ENCODE peak calls at places on chromosomes 3 and 15, in five cellular contexts. Q is fibroblast of mammary gland; H is Kasumi-1; W is CD8-positive, alpha-beta memory T cell; F is posterior vena cava. O is an unnamed sample.

GRCh38 chr3:151969026-151969658 is 95.7 kb downstream of the SUCNR1 start:
- DNase-seq in F (no peak), W (no peak), Q (peak), H (no peak), O (no peak)

GRCh38 chr3:112001516-112001915 is 2.8 kb downstream of the TAGLN3 start:
- DNase-seq in Q (no peak), F (no peak), H (no peak), W (no peak), O (no peak)

GRCh38 chr3:175020101-175020500 is 161.0 kb downstream of the NAALADL2 start:
- DNase-seq in H (no peak), F (no peak), Q (peak), W (no peak), O (no peak)

GRCh38 chr3:128076783-128077624 is 24.8 kb downstream of the SEC61A1 start:
- DNase-seq in F (peak), W (peak), H (peak), Q (no peak), O (no peak)

GRCh38 chr3:160953681-160954080 is 151.5 kb downstream of the B3GALNT1 start:
- DNase-seq in W (no peak), F (no peak), Q (no peak), H (no peak), O (no peak)

GRCh38 chr15:56298723-56299122 is 55.0 kb upstream of the RFX7 start:
- DNase-seq in W (no peak), F (no peak), Q (no peak), H (no peak), O (no peak)

GRCh38 chr3:186870421-186871201 is 28.1 kb downstream of the ADIPOQ start:
- DNase-seq in H (no peak), Q (no peak), W (no peak), F (no peak), O (no peak)

GRCh38 chr15:100863406-100864198 is 16.0 kb upstream of the ALDH1A3 start:
- DNase-seq in Q (peak), H (no peak), F (no peak), W (no peak), O (peak)

GRCh38 chr3:72488736-72489030 is 359.6 kb downstream of the SHQ1 start:
- DNase-seq in H (no peak), F (no peak), Q (peak), W (no peak), O (no peak)

GRCh38 chr15:100334456-100334855 is 7.3 kb downstream of the ADAMTS17 start:
- DNase-seq in Q (no peak), H (no peak), F (no peak), W (no peak), O (no peak)

GRCh38 chr3:49966233-49966942 is 26.4 kb downstream of the RBM6 start:
- DNase-seq in Q (peak), F (no peak), H (no peak), W (no peak), O (no peak)

GRCh38 chr3:172607305-172608121 is 84.3 kb upstream of the TNFSF10 start:
- DNase-seq in Q (peak), H (no peak), F (no peak), W (no peak), O (no peak)

GRCh38 chr3:52859686-52860423 is 25.0 kb upstream of the MUSTN1 start:
- DNase-seq in W (no peak), F (no peak), Q (no peak), H (no peak), O (no peak)

GRCh38 chr3:165919284-165919683 is 82.1 kb upstream of the BCHE start:
- DNase-seq in F (no peak), H (no peak), W (no peak), Q (no peak), O (no peak)

GRCh38 chr15:65373163-65373651 is 4.6 kb downstream of the IGDCC3 start:
- DNase-seq in F (peak), Q (no peak), H (no peak), W (no peak), O (no peak)

GRCh38 chr15:64004582-64004981 is 41.7 kb downstream of the DAPK2 start:
- DNase-seq in W (no peak), F (no peak), H (no peak), Q (peak), O (no peak)

GRCh38 chr15:20351448-20351961 is 190.1 kb downstream of the GOLGA6L6 start:
- DNase-seq in Q (no peak), H (no peak), F (peak), W (no peak), O (no peak)

GRCh38 chr15:58593870-58594269 is 155.6 kb downstream of the ADAM10 start:
- DNase-seq in H (no peak), W (no peak), F (no peak), Q (no peak), O (no peak)

GRCh38 chr3:125478321-125478720 is 41.7 kb downstream of the SNX4 start:
- DNase-seq in F (no peak), H (no peak), W (no peak), Q (peak), O (no peak)

GRCh38 chr15:70833897-70834765 is 19.8 kb downstream of the LARP6 start:
- DNase-seq in Q (peak), F (no peak), W (no peak), H (no peak), O (no peak)

GRCh38 chr3:127482216-127483004 is 108.1 kb downstream of the TPRA1 start:
- DNase-seq in H (no peak), W (no peak), F (no peak), Q (peak), O (no peak)

GRCh38 chr3:169811606-169812123 is 1.0 kb upstream of the LRRIQ4 start:
- DNase-seq in W (peak), F (no peak), Q (peak), H (peak), O (no peak)

GRCh38 chr3:25427155-25428002 is 684 bp upstream of the RARB start:
- DNase-seq in W (no peak), Q (peak), F (no peak), H (no peak), O (no peak)

GRCh38 chr3:123026551-123027291 is 842 bp downstream of the SEMA5B start:
- DNase-seq in Q (no peak), H (no peak), W (peak), F (peak), O (no peak)

GRCh38 chr15:39565851-39566250 is 15.0 kb upstream of the THBS1 start:
- DNase-seq in W (no peak), H (no peak), Q (peak), F (no peak), O (no peak)

GRCh38 chr3:16181361-16181760 is 6.9 kb downstream of the GALNT15 start:
- DNase-seq in W (no peak), H (peak), F (peak), Q (peak), O (no peak)

O was measured in globus pallidus.